ENCODE peak calls at places on chromosomes 7 and 10, in eight cellular contexts. N is heart left ventricle; O is naive thymus-derived CD4-positive, alpha-beta T cell; R is lower lobe of right lung; X is H7; Q is ovary; W is choroid plexus epithelial cell; V is BJ. J is an unnamed sample.
A peak's percentile ranks its signal among the peaks of the same experiment; 100 is the strongest.

GRCh38 chr10:78419481-78420265 is 386.0 kb downstream of the RPS24 start:
- DNase-seq in Q (peak; percentile 5), W (no peak), V (no peak), X (no peak), R (peak; percentile 75), N (peak; percentile 11), O (no peak), J (no peak)

GRCh38 chr7:123769371-123769770 is 20.6 kb upstream of the WASL start:
- DNase-seq in O (no peak), R (no peak), W (peak; percentile 54), Q (no peak), N (peak; percentile 44), V (no peak), X (no peak), J (no peak)

GRCh38 chr10:3828404-3829192 is 43.6 kb upstream of the KLF6 start:
- DNase-seq in V (no peak), N (peak; percentile 49), Q (peak; percentile 49), W (peak; percentile 92), O (peak; percentile 62), X (no peak), R (no peak), J (no peak)

GRCh38 chr10:16809074-16809718 is 8.0 kb downstream of the RSU1 start:
- DNase-seq in W (peak; percentile 79), O (peak; percentile 19), R (no peak), X (peak; percentile 76), V (no peak), Q (no peak), N (peak; percentile 44), J (no peak)

GRCh38 chr10:28986117-28986792 is 302.6 kb upstream of the LYZL1 start:
- DNase-seq in N (no peak), R (no peak), V (no peak), X (no peak), W (no peak), O (no peak), Q (no peak), J (no peak)

GRCh38 chr10:34826221-34826620 is 11.1 kb upstream of the PARD3 start:
- DNase-seq in N (no peak), W (no peak), Q (no peak), R (no peak), O (no peak), X (peak; percentile 52), V (no peak), J (no peak)

GRCh38 chr10:108365541-108365940 is 1201.0 kb upstream of the SORCS1 start:
- DNase-seq in V (no peak), R (no peak), N (no peak), W (no peak), O (no peak), Q (no peak), X (no peak), J (no peak)

GRCh38 chr7:87628780-87629569 is 777 bp downstream of the RUNDC3B start:
- DNase-seq in W (peak; percentile 12), N (peak; percentile 40), R (peak; percentile 51), V (no peak), X (peak; percentile 65), O (peak; percentile 50), Q (peak; percentile 43), J (no peak)

GRCh38 chr7:153954477-153954876 is 97.7 kb upstream of the DPP6 start:
- DNase-seq in X (no peak), Q (no peak), R (no peak), N (no peak), O (no peak), W (no peak), V (no peak), J (no peak)

GRCh38 chr7:89001306-89001705 is 205.8 kb upstream of the TEX47 start:
- DNase-seq in R (no peak), W (no peak), O (no peak), Q (no peak), N (no peak), V (no peak), X (no peak), J (no peak)

GRCh38 chr7:89003619-89003956 is 208.1 kb upstream of the TEX47 start:
- DNase-seq in N (no peak), X (no peak), V (no peak), W (no peak), R (no peak), Q (no peak), O (no peak), J (no peak)

DNA sequence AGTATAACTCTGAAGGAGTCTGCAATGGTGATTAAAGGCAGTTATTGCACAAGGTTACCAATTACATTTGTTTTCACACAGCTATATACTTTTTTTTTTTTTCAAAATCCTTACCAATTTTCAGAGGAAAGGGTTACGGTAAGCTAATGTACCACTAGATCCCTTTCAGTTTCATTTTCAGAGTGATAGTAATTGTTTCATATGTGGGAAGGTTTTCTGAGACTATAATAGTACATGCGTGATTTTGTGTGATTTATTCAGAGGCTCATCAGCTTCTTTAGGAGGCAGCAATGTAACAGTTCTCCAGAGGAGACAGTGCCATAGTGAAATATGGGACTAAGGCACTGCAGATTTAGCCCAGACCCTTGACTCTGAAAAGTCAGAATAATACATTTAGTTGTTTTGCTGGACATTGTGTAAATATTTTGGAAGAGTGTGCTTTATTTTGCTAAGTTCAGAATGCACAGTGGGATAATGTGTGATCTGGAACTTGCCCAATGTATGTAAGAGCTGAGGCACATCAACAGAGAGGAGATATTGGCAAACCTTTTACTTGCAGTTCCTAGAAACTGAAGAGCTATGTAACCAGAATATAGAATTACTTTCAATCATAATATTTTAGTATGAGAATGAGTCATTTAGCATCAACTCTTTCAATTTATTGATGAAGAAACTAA is 207.5 kb upstream of the TEX47 start:
- DNase-seq in V (no peak), N (no peak), O (peak; percentile 22), Q (no peak), W (peak; percentile 21), X (no peak), R (no peak), J (no peak)
- H3K4me3 ChIP-seq in V (no peak overlapping the region), N (peak overlapping the region; percentile 22), O (peak overlapping the region; percentile 54), Q (peak overlapping the region; percentile 0), W (peak overlapping the region; percentile 12), X (no peak overlapping the region), R (peak overlapping the region; percentile 33), J (no peak overlapping the region)

DNA sequence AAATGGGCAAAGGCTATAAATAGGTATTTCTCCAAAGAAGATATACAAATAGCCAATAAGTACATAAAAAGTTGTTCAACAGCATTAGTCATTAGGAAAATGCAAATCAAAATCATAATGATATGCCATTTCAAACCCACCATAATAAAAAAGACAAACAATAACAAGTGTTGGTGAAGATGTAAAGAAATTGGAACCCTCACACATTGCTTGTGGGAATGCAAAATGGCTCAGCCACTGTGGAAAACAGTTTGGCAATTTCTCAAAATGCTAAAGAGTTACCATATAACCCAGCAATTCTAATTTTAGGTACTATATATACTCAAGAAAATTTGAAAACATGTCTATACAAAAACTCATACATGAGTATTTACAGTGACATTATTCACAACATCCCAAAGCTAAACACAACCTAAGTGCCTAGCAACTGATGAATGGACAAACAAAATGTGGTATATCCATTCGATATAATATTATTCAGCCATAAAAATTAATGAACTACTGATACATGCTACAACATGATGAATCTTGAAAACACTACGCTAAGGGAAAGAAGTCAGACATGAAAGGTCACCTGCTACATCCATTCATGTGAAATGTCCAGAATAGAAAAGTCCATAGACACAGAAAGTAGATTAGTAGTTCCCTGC is 55.6 kb downstream of the CHCHD3 start:
- DNase-seq in V (no peak), W (no peak), O (no peak), X (no peak), N (no peak), R (no peak), Q (no peak), J (no peak)
- H3K4me3 ChIP-seq in V (no peak overlapping the region), W (no peak overlapping the region), O (no peak overlapping the region), X (no peak overlapping the region), N (no peak overlapping the region), R (no peak overlapping the region), Q (no peak overlapping the region), J (no peak overlapping the region)

GRCh38 chr7:106042196-106042611 is 69.9 kb downstream of the SYPL1 start:
- DNase-seq in V (no peak), Q (peak; percentile 53), X (no peak), O (no peak), N (no peak), R (no peak), W (no peak), J (no peak)

GRCh38 chr7:106045592-106045991 is 66.5 kb downstream of the SYPL1 start:
- DNase-seq in N (no peak), W (peak; percentile 30), Q (no peak), R (no peak), X (no peak), V (no peak), O (no peak), J (no peak)

GRCh38 chr7:106047146-106047545 is 65.0 kb downstream of the SYPL1 start:
- DNase-seq in V (no peak), O (no peak), W (no peak), R (no peak), N (no peak), X (no peak), Q (no peak), J (no peak)

GRCh38 chr7:106047818-106048490 is 64.2 kb downstream of the SYPL1 start:
- DNase-seq in N (no peak), V (no peak), W (no peak), X (no peak), R (no peak), Q (no peak), O (no peak), J (no peak)

GRCh38 chr7:106045139-106045538 is 67.0 kb downstream of the SYPL1 start:
- DNase-seq in V (no peak), X (no peak), Q (no peak), R (no peak), W (peak; percentile 13), O (no peak), N (no peak), J (no peak)
- H3K4me3 ChIP-seq in V (no peak overlapping the region), X (no peak overlapping the region), Q (no peak overlapping the region), R (no peak overlapping the region), W (no peak overlapping the region), O (no peak overlapping the region), N (no peak overlapping the region), J (no peak overlapping the region)

DNA sequence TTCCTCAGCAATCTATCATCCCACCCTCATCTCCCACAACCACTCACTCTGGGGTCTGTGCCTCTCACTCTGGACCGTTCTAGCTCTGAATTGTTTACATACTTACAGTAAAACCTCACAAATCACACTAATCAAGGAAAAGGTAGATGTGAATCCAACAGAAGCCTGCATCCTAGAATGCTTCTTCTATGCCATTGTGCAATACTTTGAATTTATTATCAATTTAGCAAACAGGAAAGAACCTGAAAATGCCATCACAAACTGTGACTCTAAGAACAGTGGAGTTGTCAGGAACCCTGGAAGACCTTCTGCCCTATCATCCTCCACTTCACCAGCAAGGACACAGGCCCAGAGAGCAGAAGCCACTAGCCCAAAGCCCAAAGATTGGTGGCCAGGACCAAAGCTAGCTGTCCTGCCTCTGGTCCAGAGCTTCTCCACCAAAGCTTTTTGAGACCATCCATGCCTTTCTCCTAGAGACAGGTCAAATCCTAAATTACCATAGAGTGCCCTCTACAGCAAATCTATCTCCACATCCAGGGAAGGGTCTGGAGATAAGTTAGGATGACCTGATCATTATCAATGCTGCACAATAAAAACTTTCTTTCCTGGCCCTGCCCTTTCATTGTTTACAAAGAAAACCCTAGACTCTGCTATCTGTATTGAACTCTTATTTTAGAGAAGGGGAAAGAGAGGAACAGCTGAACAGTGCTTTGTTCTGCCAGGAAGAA is 2.4 kb downstream of the SORBS1 start:
- DNase-seq in V (no peak), N (no peak), R (no peak), W (no peak), Q (no peak), O (no peak), X (no peak), J (no peak)
- H3K4me3 ChIP-seq in V (no peak overlapping the region), N (peak overlapping the region; percentile 84), R (peak overlapping the region; percentile 85), W (no peak overlapping the region), Q (peak overlapping the region; percentile 74), O (no peak overlapping the region), X (no peak overlapping the region), J (no peak overlapping the region)

J was measured in AG04449.